ENCODE peak calls at places on chromosomes 7 and 10, in ten cellular contexts. P is endothelial cell of umbilical vein, D is tibial artery, N is cardiac muscle cell, Y is foreskin keratinocyte, E is astrocyte, W is spleen, O is psoas muscle, B is kidney, A is ovary. G is an unnamed sample.

GRCh38 chr10:129935861-129936140 is 28.3 kb downstream of the EBF3 start:
- DNase-seq in E (no peak), W (no peak), N (no peak), B (no peak), Y (no peak), O (no peak), A (no peak), P (no peak), D (no peak), G (no peak)

GRCh38 chr7:151083824-151084160 is 499 bp upstream of the TMUB1 start:
- DNase-seq in W (no peak), N (no peak), B (no peak), A (no peak), D (no peak), E (no peak), O (no peak), P (no peak), Y (no peak), G (no peak)

GRCh38 chr10:36489181-36489927 is 636.0 kb upstream of the ANKRD30A start:
- DNase-seq in P (peak; percentile 93), N (no peak), W (no peak), D (no peak), A (no peak), E (no peak), Y (no peak), O (no peak), B (no peak), G (no peak)

GRCh38 chr10:49526624-49527023 is 12.3 kb downstream of the ERCC6 start:
- DNase-seq in D (no peak), E (no peak), B (no peak), Y (no peak), W (no peak), O (no peak), A (no peak), P (no peak), N (no peak), G (no peak)

GRCh38 chr7:432933-433332 is 86.7 kb downstream of the PDGFA start:
- DNase-seq in E (no peak), N (no peak), P (no peak), O (no peak), A (no peak), D (no peak), B (no peak), Y (no peak), W (no peak), G (no peak)

GRCh38 chr10:79051766-79052165 is 17.0 kb upstream of the ZMIZ1 start:
- DNase-seq in W (peak; percentile 63), E (no peak), P (no peak), O (peak; percentile 47), A (no peak), N (no peak), Y (no peak), B (peak; percentile 64), D (peak; percentile 43), G (peak; percentile 2)

GRCh38 chr10:76456190-76456589 is 1024.8 kb downstream of the LRMDA start:
- DNase-seq in E (no peak), P (no peak), N (no peak), B (peak; percentile 78), O (no peak), A (no peak), Y (no peak), W (no peak), D (peak; percentile 88), G (no peak)

GRCh38 chr7:158353606-158354570 is 233.7 kb downstream of the PTPRN2 start:
- DNase-seq in A (no peak), Y (no peak), E (no peak), O (no peak), W (peak; percentile 28), D (peak; percentile 23), B (peak; percentile 59), P (no peak), N (no peak), G (no peak)

GRCh38 chr7:134113655-134114054 is 13.5 kb upstream of the LRGUK start:
- DNase-seq in A (no peak), D (no peak), Y (no peak), N (no peak), P (no peak), B (no peak), E (no peak), O (no peak), W (no peak), G (no peak)

GRCh38 chr7:128924706-128925588 is 12.8 kb upstream of the IRF5 start:
- DNase-seq in D (peak; percentile 21), O (peak; percentile 19), P (no peak), W (peak; percentile 18), Y (no peak), A (no peak), N (no peak), E (no peak), B (no peak), G (no peak)

DNA sequence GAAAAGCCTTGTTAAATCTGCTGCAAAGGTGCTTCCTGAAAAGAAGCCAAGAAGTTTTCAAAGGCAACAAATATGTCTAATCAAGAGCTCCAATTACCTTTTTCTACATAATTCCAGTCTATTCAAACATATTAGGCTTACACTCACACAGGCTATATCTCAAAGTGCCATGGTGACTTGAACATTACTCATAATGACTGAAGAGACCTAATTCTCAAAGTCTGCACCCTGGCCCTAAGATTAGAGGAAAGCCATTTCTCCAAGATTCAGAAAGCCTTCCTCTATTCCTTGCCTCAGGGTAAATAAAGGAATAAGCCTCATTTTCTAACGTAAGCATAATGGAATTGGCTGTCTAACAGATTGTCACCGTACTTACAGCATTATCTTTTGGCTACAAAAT is 78.3 kb upstream of the THSD7A start:
- DNase-seq in O (no peak), W (no peak), B (no peak), D (no peak), E (no peak), A (no peak), N (no peak), Y (no peak), P (no peak), G (no peak)
- TF ChIP-seq CTCF in O (no peak), W (no peak), B (no peak), D (no peak), E (no peak), A (no peak), N (no peak), Y (no peak), P (no peak), G (no peak)

DNA sequence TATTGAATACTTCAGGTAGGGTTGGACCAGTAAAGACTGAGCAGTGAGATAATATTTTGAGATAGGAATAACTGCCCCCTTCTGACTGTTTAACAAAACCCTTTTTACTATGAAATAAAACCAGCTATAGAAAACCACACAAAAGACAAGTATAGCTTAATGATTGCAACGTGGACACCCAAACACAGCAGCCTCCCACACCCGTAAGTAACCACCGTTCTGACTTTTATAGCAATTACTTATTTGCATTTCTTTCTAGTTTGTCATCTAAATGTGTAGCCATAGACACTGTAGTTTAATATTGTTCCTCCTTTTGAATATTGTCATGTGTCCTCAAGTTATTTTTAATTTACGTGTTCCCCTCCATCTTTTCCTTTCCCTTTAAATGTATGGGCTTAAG is 42.9 kb upstream of the SYPL1 start:
- DNase-seq in A (no peak), D (no peak), O (no peak), P (no peak), B (no peak), E (no peak), W (no peak), N (no peak), Y (no peak), G (no peak)
- H3K4me1 ChIP-seq in A (no peaks in the 10 kb centered on the region), D (peaks cover 4% of the 10 kb centered on the region), O (peaks cover 10% of the 10 kb centered on the region), P (peaks cover 4% of the 10 kb centered on the region), B (peaks cover 17% of the 10 kb centered on the region), E (no peaks in the 10 kb centered on the region), W (peaks cover 6% of the 10 kb centered on the region), N (peaks cover 12% of the 10 kb centered on the region), Y (no peaks in the 10 kb centered on the region), G (no peaks in the 10 kb centered on the region)

DNA sequence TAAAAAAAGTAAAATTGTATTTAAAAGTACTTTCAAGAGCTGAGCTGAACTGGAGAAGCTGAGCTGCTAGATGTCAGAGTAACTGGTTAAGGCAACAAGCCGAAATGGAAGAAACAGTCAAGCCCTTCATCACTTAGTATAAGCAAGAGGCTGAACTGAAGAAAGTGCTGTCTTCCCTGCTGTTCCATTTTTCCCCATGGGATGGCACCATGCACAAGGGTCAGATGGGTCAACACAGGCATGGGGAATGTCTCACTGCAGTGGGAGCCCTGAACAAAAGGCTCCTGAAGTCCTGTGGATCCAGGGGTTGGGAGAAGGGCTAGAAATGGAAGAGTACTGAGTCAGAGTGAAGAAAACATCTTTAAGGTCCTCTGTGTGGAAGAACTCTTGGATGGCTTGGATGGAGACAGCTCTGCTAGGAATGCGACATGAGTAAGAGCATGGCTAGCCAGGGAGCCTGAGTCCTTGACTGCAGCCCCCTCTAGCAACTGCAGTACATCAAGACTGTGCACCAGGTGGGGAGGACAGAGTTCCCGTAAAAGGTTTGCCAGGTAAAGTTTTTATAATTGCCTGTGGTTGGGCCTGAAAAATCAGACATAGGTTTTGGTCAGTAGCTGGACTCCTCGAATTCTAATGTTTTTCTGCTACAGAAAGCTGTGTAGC is 348.3 kb downstream of the GPR158 start:
- DNase-seq in D (no peak), N (peak; percentile 17), Y (no peak), E (peak; percentile 8), B (no peak), O (no peak), P (peak; percentile 57), W (no peak), A (no peak), G (no peak)
- TF ChIP-seq CTCF in D (no peak), N (peak; percentile 43), Y (peak; percentile 42), E (peak; percentile 34), B (peak; percentile 26), O (no peak), P (peak; percentile 51), W (no peak), A (no peak), G (no peak)

GRCh38 chr10:124696446-124697392 is 47.5 kb downstream of the FAM53B start:
- DNase-seq in W (peak; percentile 73), N (no peak), O (peak; percentile 33), Y (no peak), B (peak; percentile 58), A (no peak), E (no peak), P (no peak), D (no peak), G (no peak)
- H3K4me1 ChIP-seq in W (peaks cover 53% of the 10 kb centered on the region), N (peaks cover 48% of the 10 kb centered on the region), O (peaks cover 76% of the 10 kb centered on the region), Y (no peaks in the 10 kb centered on the region), B (peaks cover 35% of the 10 kb centered on the region), A (peaks cover 38% of the 10 kb centered on the region), E (peaks cover 7% of the 10 kb centered on the region), P (peaks cover 8% of the 10 kb centered on the region), D (peaks cover 24% of the 10 kb centered on the region), G (peaks cover 34% of the 10 kb centered on the region)

GRCh38 chr7:54330216-54330800 is 211.9 kb upstream of the VSTM2A start:
- DNase-seq in A (no peak), E (no peak), N (no peak), Y (no peak), O (no peak), W (no peak), D (no peak), P (no peak), B (no peak), G (no peak)
- TF ChIP-seq CTCF in A (no peak), E (no peak), N (no peak), Y (no peak), O (no peak), W (no peak), D (no peak), P (no peak), B (no peak), G (no peak)

GRCh38 chr7:132430466-132430862 is 145.8 kb downstream of the PLXNA4 start:
- DNase-seq in P (no peak), Y (no peak), O (no peak), D (no peak), E (peak; percentile 59), N (no peak), W (no peak), B (no peak), A (no peak), G (no peak)
- H3K4me1 ChIP-seq in P (peaks cover 43% of the 10 kb centered on the region), Y (no peaks in the 10 kb centered on the region), O (no peaks in the 10 kb centered on the region), D (no peaks in the 10 kb centered on the region), E (peaks cover 28% of the 10 kb centered on the region), N (peaks cover 8% of the 10 kb centered on the region), W (peaks cover 4% of the 10 kb centered on the region), B (no peaks in the 10 kb centered on the region), A (peaks cover 4% of the 10 kb centered on the region), G (no peaks in the 10 kb centered on the region)

G was measured in body of pancreas.